ENCODE peak calls at places on chromosomes 2 and 18, in four cellular contexts. One of them, this sample, is unnamed.

GRCh38 chr2:241232736-241233575 is 44.5 kb downstream of the ANO7 start:
- DNase-seq in WTC11: no peak
- DNase-seq in GM12878: no peak
- DNase-seq in K562: no peak
- DNase-seq in this sample: no peak

GRCh38 chr18:70640336-70640887 is 351.6 kb downstream of the SOCS6 start:
- DNase-seq in WTC11: no peak
- DNase-seq in K562: no peak
- DNase-seq in GM12878: no peak
- DNase-seq in this sample: no peak

GRCh38 chr2:31234690-31235503 is 945 bp downstream of the EHD3 start:
- DNase-seq in GM12878: no peak
- DNase-seq in WTC11: no peak
- DNase-seq in K562: no peak
- DNase-seq in this sample: peak; percentile 48

GRCh38 chr18:63319383-63320040 is at the start of gene BCL2:
- DNase-seq in K562: no peak
- DNase-seq in GM12878: no peak
- DNase-seq in WTC11: peak; percentile 43
- DNase-seq in this sample: no peak

GRCh38 chr2:85682378-85682777 is 11.8 kb upstream of the GNLY start:
- DNase-seq in WTC11: no peak
- DNase-seq in GM12878: no peak
- DNase-seq in K562: no peak
- DNase-seq in this sample: no peak

GRCh38 chr2:1141079-1141478 is 190.4 kb downstream of the SNTG2 start:
- DNase-seq in WTC11: no peak
- DNase-seq in GM12878: no peak
- DNase-seq in K562: no peak
- DNase-seq in this sample: no peak

GRCh38 chr2:121993682-121994081 is 238.2 kb downstream of the TSN start:
- DNase-seq in WTC11: no peak
- DNase-seq in K562: no peak
- DNase-seq in GM12878: no peak
- DNase-seq in this sample: no peak

GRCh38 chr18:48781041-48781989 is 169.4 kb downstream of the SMAD7 start:
- DNase-seq in K562: peak; percentile 89
- DNase-seq in WTC11: peak; percentile 23
- DNase-seq in GM12878: no peak
- DNase-seq in this sample: peak; percentile 91

GRCh38 chr2:165443524-165443923 is 26.0 kb upstream of the CSRNP3 start:
- DNase-seq in GM12878: no peak
- DNase-seq in WTC11: no peak
- DNase-seq in K562: no peak
- DNase-seq in this sample: no peak

GRCh38 chr2:136117391-136117841 is 533 bp downstream of the CXCR4 start:
- DNase-seq in K562: peak; percentile 28
- DNase-seq in WTC11: peak; percentile 41
- DNase-seq in GM12878: no peak
- DNase-seq in this sample: peak; percentile 71

GRCh38 chr2:26300234-26300641 is 45.7 kb upstream of the SELENOI start:
- DNase-seq in K562: no peak
- DNase-seq in GM12878: no peak
- DNase-seq in WTC11: no peak
- DNase-seq in this sample: no peak

GRCh38 chr2:216632952-216633615 is at the start of gene IGFBP2:
- DNase-seq in WTC11: peak; percentile 84
- DNase-seq in K562: no peak
- DNase-seq in GM12878: no peak
- DNase-seq in this sample: peak; percentile 96

GRCh38 chr18:9907867-9908266 is 5.9 kb upstream of the VAPA start:
- DNase-seq in WTC11: no peak
- DNase-seq in K562: no peak
- DNase-seq in GM12878: no peak
- DNase-seq in this sample: no peak

GRCh38 chr2:196331816-196332215 is 160.4 kb upstream of the STK17B start:
- DNase-seq in GM12878: no peak
- DNase-seq in WTC11: no peak
- DNase-seq in K562: no peak
- DNase-seq in this sample: no peak

GRCh38 chr18:76056467-76057194 is 438.4 kb downstream of the ZNF516 start:
- DNase-seq in WTC11: no peak
- DNase-seq in GM12878: no peak
- DNase-seq in K562: no peak
- DNase-seq in this sample: no peak

GRCh38 chr2:215598376-215598975 is 162.6 kb upstream of the FN1 start:
- DNase-seq in GM12878: no peak
- DNase-seq in WTC11: no peak
- DNase-seq in K562: peak; percentile 10
- DNase-seq in this sample: no peak

GRCh38 chr2:96608459-96609455 is 29.4 kb downstream of the KANSL3 start:
- DNase-seq in GM12878: peak; percentile 4
- DNase-seq in K562: no peak
- DNase-seq in WTC11: no peak
- DNase-seq in this sample: no peak

GRCh38 chr2:219017166-219017931 is 24.0 kb downstream of the CFAP65 start:
- DNase-seq in GM12878: no peak
- DNase-seq in K562: no peak
- DNase-seq in WTC11: no peak
- DNase-seq in this sample: no peak

GRCh38 chr2:168529054-168529833 is 73.2 kb downstream of the CERS6 start:
- DNase-seq in WTC11: no peak
- DNase-seq in GM12878: no peak
- DNase-seq in K562: no peak
- DNase-seq in this sample: no peak

GRCh38 chr18:32674491-32674890 is 98.3 kb downstream of the KLHL14 start:
- DNase-seq in K562: no peak
- DNase-seq in GM12878: no peak
- DNase-seq in WTC11: no peak
- DNase-seq in this sample: peak; percentile 5

GRCh38 chr2:32711219-32711618 is 83.4 kb downstream of the TTC27 start:
- DNase-seq in WTC11: no peak
- DNase-seq in K562: no peak
- DNase-seq in GM12878: no peak
- DNase-seq in this sample: no peak

GRCh38 chr18:79200546-79201268 is 131.5 kb downstream of the ATP9B start:
- DNase-seq in K562: no peak
- DNase-seq in GM12878: no peak
- DNase-seq in WTC11: no peak
- DNase-seq in this sample: peak; percentile 55

GRCh38 chr2:239535413-239535790 is 134.6 kb upstream of the HDAC4 start:
- DNase-seq in K562: no peak
- DNase-seq in GM12878: no peak
- DNase-seq in WTC11: no peak
- DNase-seq in this sample: no peak

GRCh38 chr18:35942661-35943060 is 29.8 kb upstream of the RMP24 start:
- DNase-seq in WTC11: no peak
- DNase-seq in GM12878: no peak
- DNase-seq in K562: no peak
- DNase-seq in this sample: no peak

GRCh38 chr2:16763056-16763455 is 97.4 kb upstream of the CYRIA start:
- DNase-seq in GM12878: no peak
- DNase-seq in WTC11: no peak
- DNase-seq in K562: no peak
- DNase-seq in this sample: no peak

GRCh38 chr2:158586491-158586890 is 129.7 kb downstream of the PKP4 start:
- DNase-seq in WTC11: no peak
- DNase-seq in GM12878: no peak
- DNase-seq in K562: no peak
- DNase-seq in this sample: no peak

GRCh38 chr2:160207804-160208661 is 8.0 kb upstream of the ITGB6 start:
- DNase-seq in WTC11: no peak
- DNase-seq in GM12878: peak; percentile 26
- DNase-seq in K562: no peak
- DNase-seq in this sample: peak; percentile 66

GRCh38 chr2:46645681-46646162 is 166.4 kb downstream of the TMEM247 start:
- DNase-seq in GM12878: no peak
- DNase-seq in K562: no peak
- DNase-seq in WTC11: no peak
- DNase-seq in this sample: no peak
- TF ChIP-seq USF1 in GM12878: no peak
- TF ChIP-seq USF1 in K562: no peak
- TF ChIP-seq USF1 in WTC11: no peak
- TF ChIP-seq USF1 in this sample: no peak

DNA sequence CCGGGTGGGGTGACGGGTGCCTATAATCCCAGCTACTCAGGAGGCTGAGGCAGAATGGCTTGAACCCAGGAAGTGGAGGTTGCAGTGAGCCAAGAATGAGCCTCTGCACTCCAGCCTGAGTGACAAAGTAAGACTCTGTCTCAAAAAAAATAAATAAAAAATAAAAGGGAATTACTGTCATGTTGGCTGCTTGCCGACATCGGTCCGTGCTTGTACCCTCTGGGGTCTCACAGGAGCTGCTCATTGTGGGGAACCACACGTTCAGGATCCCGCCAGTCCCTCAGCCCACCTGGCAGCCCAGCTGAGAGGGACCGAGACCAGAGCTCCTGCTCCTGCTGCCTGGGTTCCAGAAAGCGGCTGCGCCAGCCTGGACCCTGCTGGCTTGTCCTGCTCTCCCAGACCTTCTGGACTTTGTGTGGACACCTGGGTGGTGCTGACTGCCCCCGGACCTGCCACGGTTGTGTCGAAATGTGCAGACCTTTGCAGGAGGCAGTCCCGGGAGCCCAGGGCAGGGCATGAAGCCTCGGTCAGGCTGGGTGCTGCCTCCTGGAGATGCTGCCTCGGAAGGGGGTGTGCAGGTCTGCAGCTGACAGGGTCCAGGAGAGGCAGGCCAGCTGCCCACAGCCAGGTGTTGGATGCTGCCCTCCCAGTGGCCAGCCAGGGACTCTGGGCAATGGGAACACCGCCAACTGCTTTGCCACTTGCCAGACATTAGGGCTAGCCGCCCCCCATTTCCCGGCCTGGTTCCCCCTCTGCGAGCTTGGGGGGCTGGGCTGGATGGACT is 16.4 kb downstream of the KLF11 start:
- DNase-seq in GM12878: no peak
- DNase-seq in K562: no peak
- DNase-seq in WTC11: no peak
- DNase-seq in this sample: peak; percentile 68
- TF ChIP-seq USF1 in GM12878: no peak
- TF ChIP-seq USF1 in K562: no peak
- TF ChIP-seq USF1 in WTC11: no peak
- TF ChIP-seq USF1 in this sample: no peak

GRCh38 chr2:174779361-174779928 is 15.2 kb upstream of the CHRNA1 start:
- DNase-seq in GM12878: no peak
- DNase-seq in WTC11: no peak
- DNase-seq in K562: no peak
- DNase-seq in this sample: peak; percentile 44

GRCh38 chr2:174780191-174780590 is 15.9 kb upstream of the CHRNA1 start:
- DNase-seq in K562: no peak
- DNase-seq in WTC11: no peak
- DNase-seq in GM12878: no peak
- DNase-seq in this sample: no peak

GRCh38 chr2:174776686-174777085 is 12.4 kb upstream of the CHRNA1 start:
- DNase-seq in GM12878: no peak
- DNase-seq in WTC11: no peak
- DNase-seq in K562: no peak
- DNase-seq in this sample: no peak

GRCh38 chr2:174777334-174777733 is 13.1 kb upstream of the CHRNA1 start:
- DNase-seq in K562: no peak
- DNase-seq in GM12878: no peak
- DNase-seq in WTC11: no peak
- DNase-seq in this sample: no peak

DNA sequence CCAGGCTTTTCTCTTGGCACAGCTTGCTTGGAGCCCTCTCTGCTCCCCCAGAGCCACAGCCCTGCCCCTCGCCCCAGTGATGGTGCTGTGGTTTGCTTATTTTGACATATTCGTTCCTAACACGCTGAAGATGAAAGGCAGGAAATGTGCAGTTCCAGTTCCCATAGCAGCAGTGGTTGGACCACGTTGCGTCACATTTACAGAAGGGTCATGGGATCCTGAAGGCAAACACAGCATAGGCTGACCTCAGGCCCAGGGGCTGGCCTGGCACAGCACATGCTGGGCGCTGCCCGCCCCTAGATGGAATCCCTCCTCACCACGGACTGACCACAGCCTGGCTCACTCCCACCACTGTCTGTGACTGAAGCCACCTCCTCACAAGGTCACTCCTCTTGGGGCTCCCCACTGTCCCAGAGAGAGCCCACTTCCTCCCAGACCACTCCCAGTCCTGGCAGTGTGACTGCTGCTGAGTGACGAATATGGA is 14.2 kb upstream of the CHRNA1 start:
- DNase-seq in WTC11: no peak
- DNase-seq in K562: no peak
- DNase-seq in GM12878: peak; percentile 50
- DNase-seq in this sample: no peak
- TF ChIP-seq USF1 in WTC11: no peak
- TF ChIP-seq USF1 in K562: no peak
- TF ChIP-seq USF1 in GM12878: no peak
- TF ChIP-seq USF1 in this sample: no peak

GRCh38 chr18:7684966-7685365 is 117.8 kb downstream of the PTPRM start:
- DNase-seq in GM12878: no peak
- DNase-seq in K562: no peak
- DNase-seq in WTC11: no peak
- DNase-seq in this sample: no peak
- TF ChIP-seq USF1 in GM12878: no peak
- TF ChIP-seq USF1 in K562: no peak
- TF ChIP-seq USF1 in WTC11: no peak
- TF ChIP-seq USF1 in this sample: no peak

GRCh38 chr2:120722603-120723421 is 12.9 kb upstream of the GLI2 start:
- DNase-seq in WTC11: no peak
- DNase-seq in K562: no peak
- DNase-seq in GM12878: no peak
- DNase-seq in this sample: no peak
- TF ChIP-seq USF1 in WTC11: no peak
- TF ChIP-seq USF1 in K562: no peak
- TF ChIP-seq USF1 in GM12878: no peak
- TF ChIP-seq USF1 in this sample: no peak

GRCh38 chr2:34162236-34162635 is 563.1 kb upstream of the FAM98A start:
- DNase-seq in GM12878: no peak
- DNase-seq in WTC11: no peak
- DNase-seq in K562: no peak
- DNase-seq in this sample: no peak

GRCh38 chr2:34161546-34161945 is 562.4 kb upstream of the FAM98A start:
- DNase-seq in WTC11: no peak
- DNase-seq in GM12878: no peak
- DNase-seq in K562: no peak
- DNase-seq in this sample: no peak

GRCh38 chr2:34159891-34160290 is 560.8 kb upstream of the FAM98A start:
- DNase-seq in K562: no peak
- DNase-seq in GM12878: no peak
- DNase-seq in WTC11: no peak
- DNase-seq in this sample: no peak
- TF ChIP-seq USF1 in K562: no peak
- TF ChIP-seq USF1 in GM12878: no peak
- TF ChIP-seq USF1 in WTC11: no peak
- TF ChIP-seq USF1 in this sample: no peak

This sample was measured in SK-N-SH.